ENCODE peak calls at places on chromosomes 5 and 9, in ten cellular contexts. A, Y, E, F, X, D, C, Z, M and P are unnamed samples.

GRCh38 chr5:176153741-176154140 is 84.5 kb upstream of the SIMC1 start:
- DNase-seq in A (peak; percentile 62), Y (peak; percentile 13), E (no peak), F (no peak), X (no peak), D (no peak), C (no peak), Z (no peak), M (no peak), P (no peak)

GRCh38 chr9:89089176-89089575 is 89.4 kb downstream of the SHC3 start:
- DNase-seq in A (no peak), Y (no peak), E (no peak), F (no peak), X (no peak), D (no peak), C (no peak), Z (no peak), M (no peak), P (no peak)

GRCh38 chr5:9176641-9177040 is 369.2 kb downstream of the SEMA5A start:
- DNase-seq in A (no peak), Y (peak; percentile 24), E (no peak), F (no peak), X (no peak), D (no peak), C (no peak), Z (no peak), M (no peak), P (no peak)

GRCh38 chr9:81423589-81424326 is 265.6 kb downstream of the TLE1 start:
- DNase-seq in A (no peak), Y (no peak), E (no peak), F (no peak), X (no peak), D (no peak), C (no peak), Z (no peak), M (no peak), P (no peak)

GRCh38 chr5:13328316-13328715 is 616.2 kb downstream of the DNAH5 start:
- DNase-seq in A (no peak), Y (no peak), E (no peak), F (no peak), X (no peak), D (no peak), C (no peak), Z (no peak), M (no peak), P (no peak)

GRCh38 chr9:97528529-97529230 is 27.2 kb downstream of the TMOD1 start:
- DNase-seq in A (peak; percentile 8), Y (no peak), E (no peak), F (no peak), X (no peak), D (no peak), C (no peak), Z (no peak), M (no peak), P (no peak)

GRCh38 chr9:137449931-137450537 is 8.9 kb upstream of the ENTPD8 start:
- DNase-seq in A (no peak), Y (no peak), E (no peak), F (no peak), X (no peak), D (peak; percentile 72), C (no peak), Z (no peak), M (no peak), P (peak; percentile 43)

GRCh38 chr9:100492952-100493351 is 20.0 kb downstream of the TMEFF1 start:
- DNase-seq in A (peak; percentile 55), Y (peak; percentile 56), E (no peak), F (no peak), X (no peak), D (no peak), C (no peak), Z (no peak), M (no peak), P (no peak)

GRCh38 chr9:14428781-14429230 is 114.9 kb upstream of the NFIB start:
- DNase-seq in A (peak; percentile 92), Y (peak; percentile 85), E (peak; percentile 33), F (peak; percentile 63), X (peak; percentile 85), D (no peak), C (peak; percentile 81), Z (no peak), M (peak; percentile 60), P (peak; percentile 41)

GRCh38 chr5:178287791-178288105 is 55.1 kb upstream of the PHYKPL start:
- DNase-seq in A (no peak), Y (no peak), E (no peak), F (no peak), X (no peak), D (no peak), C (no peak), Z (no peak), M (no peak), P (no peak)

GRCh38 chr9:136023401-136024225 is 62.4 kb upstream of the UBAC1 start:
- DNase-seq in A (peak; percentile 65), Y (peak; percentile 89), E (peak; percentile 17), F (no peak), X (no peak), D (peak; percentile 77), C (peak; percentile 89), Z (no peak), M (peak; percentile 60), P (no peak)

GRCh38 chr9:79034583-79034982 is 537.2 kb upstream of the TLE4 start:
- DNase-seq in A (no peak), Y (no peak), E (no peak), F (no peak), X (no peak), D (no peak), C (no peak), Z (no peak), M (no peak), P (no peak)

GRCh38 chr9:371349-371748 is 156.7 kb downstream of the DOCK8 start:
- DNase-seq in A (no peak), Y (no peak), E (no peak), F (no peak), X (no peak), D (no peak), C (no peak), Z (no peak), M (no peak), P (no peak)

GRCh38 chr5:172901012-172901780 is 58.0 kb upstream of the RPL26L1 start:
- DNase-seq in A (peak; percentile 85), Y (peak; percentile 55), E (no peak), F (peak; percentile 43), X (no peak), D (peak; percentile 85), C (peak; percentile 94), Z (no peak), M (no peak), P (no peak)

GRCh38 chr5:153122416-153122815 is 368.1 kb upstream of the GRIA1 start:
- DNase-seq in A (no peak), Y (no peak), E (no peak), F (no peak), X (peak; percentile 99), D (no peak), C (no peak), Z (no peak), M (no peak), P (no peak)

GRCh38 chr5:54514841-54515432 is 2.6 kb upstream of the SNX18 start:
- DNase-seq in A (peak; percentile 62), Y (peak; percentile 86), E (no peak), F (no peak), X (no peak), D (no peak), C (no peak), Z (no peak), M (no peak), P (no peak)

GRCh38 chr9:111179577-111179976 is 141.3 kb upstream of the LPAR1 start:
- DNase-seq in A (no peak), Y (no peak), E (no peak), F (no peak), X (no peak), D (no peak), C (peak; percentile 69), Z (no peak), M (no peak), P (no peak)

GRCh38 chr9:108396193-108396592 is 459.6 kb downstream of the ACTL7B start:
- DNase-seq in A (no peak), Y (no peak), E (no peak), F (no peak), X (no peak), D (no peak), C (no peak), Z (no peak), M (no peak), P (no peak)

GRCh38 chr5:59133801-59134261 is 551.0 kb downstream of the RAB3C start:
- DNase-seq in A (peak; percentile 88), Y (peak; percentile 91), E (no peak), F (no peak), X (no peak), D (no peak), C (no peak), Z (no peak), M (no peak), P (no peak)

GRCh38 chr5:79745255-79745654 is 55.6 kb downstream of the CMYA5 start:
- DNase-seq in A (no peak), Y (no peak), E (no peak), F (no peak), X (no peak), D (no peak), C (no peak), Z (no peak), M (no peak), P (no peak)

GRCh38 chr9:93380410-93381060 is 71.0 kb upstream of the FAM120A start:
- DNase-seq in A (no peak), Y (no peak), E (no peak), F (no peak), X (no peak), D (no peak), C (no peak), Z (no peak), M (no peak), P (no peak)

GRCh38 chr5:156687514-156687913 is 162.6 kb upstream of the PPP1R2B start:
- DNase-seq in A (no peak), Y (no peak), E (no peak), F (no peak), X (no peak), D (no peak), C (no peak), Z (no peak), M (no peak), P (no peak)

GRCh38 chr5:582936-583635 is 29.1 kb upstream of the CEP72 start:
- DNase-seq in A (no peak), Y (no peak), E (no peak), F (no peak), X (no peak), D (peak; percentile 33), C (peak; percentile 36), Z (no peak), M (no peak), P (no peak)

GRCh38 chr5:125348221-125348692 is 601.8 kb upstream of the ZNF608 start:
- DNase-seq in A (peak; percentile 66), Y (peak; percentile 85), E (no peak), F (no peak), X (peak; percentile 39), D (no peak), C (no peak), Z (no peak), M (no peak), P (no peak)

GRCh38 chr5:177096162-177097015 is 9.7 kb downstream of the FGFR4 start:
- DNase-seq in A (no peak), Y (no peak), E (no peak), F (no peak), X (no peak), D (no peak), C (no peak), Z (no peak), M (no peak), P (no peak)

GRCh38 chr9:80197661-80198060 is 625.9 kb downstream of the TLE4 start:
- DNase-seq in A (peak; percentile 41), Y (peak; percentile 60), E (no peak), F (no peak), X (no peak), D (no peak), C (no peak), Z (no peak), M (no peak), P (no peak)

GRCh38 chr9:5813837-5814236 is 19.1 kb downstream of the ERMP1 start:
- DNase-seq in A (no peak), Y (no peak), E (no peak), F (no peak), X (no peak), D (no peak), C (no peak), Z (no peak), M (no peak), P (no peak)

GRCh38 chr5:3284506-3284905 is 311.1 kb upstream of the IRX1 start:
- DNase-seq in A (no peak), Y (no peak), E (no peak), F (no peak), X (no peak), D (no peak), C (no peak), Z (no peak), M (no peak), P (no peak)